ENCODE peak calls at places on chromosomes 5 and 9, in six cellular contexts. X, V, K, B, C and U are unnamed samples.
A peak's percentile ranks its signal among the peaks of the same experiment; 100 is the strongest.

GRCh38 chr9:69579749-69580581 is 92.2 kb downstream of the APBA1 start:
- DNase-seq in V (no peak), X (no peak), C (no peak), K (no peak), B (no peak), U (no peak)

GRCh38 chr5:167573274-167574127 is 717.9 kb upstream of the WWC1 start:
- DNase-seq in C (no peak), V (peak; percentile 50), B (no peak), X (no peak), K (no peak), U (no peak)

GRCh38 chr5:145943674-145944121 is 7.3 kb downstream of the SH3RF2 start:
- DNase-seq in B (no peak), X (no peak), V (peak; percentile 25), K (no peak), C (no peak), U (no peak)

GRCh38 chr5:173012882-173013281 is 29.3 kb downstream of the ATP6V0E1 start:
- DNase-seq in B (no peak), C (peak; percentile 79), X (no peak), V (no peak), K (no peak), U (no peak)

GRCh38 chr5:164360589-164360988 is 855.2 kb downstream of the MAT2B start:
- DNase-seq in K (no peak), B (no peak), C (no peak), V (peak; percentile 63), X (no peak), U (no peak)

GRCh38 chr5:34616665-34617064 is 39.5 kb upstream of the RAI14 start:
- DNase-seq in B (no peak), X (no peak), C (no peak), V (no peak), K (no peak), U (no peak)

GRCh38 chr9:37792122-37792521 is 7.3 kb upstream of the EXOSC3 start:
- DNase-seq in K (no peak), C (no peak), X (no peak), B (no peak), V (no peak), U (no peak)

GRCh38 chr9:95645992-95646391 is 129.2 kb upstream of the PTCH1 start:
- DNase-seq in K (no peak), X (no peak), V (no peak), C (no peak), B (no peak), U (no peak)

GRCh38 chr5:932628-933250 is 40.1 kb downstream of the TRIP13 start:
- DNase-seq in X (no peak), K (no peak), C (no peak), V (peak; percentile 40), B (no peak), U (no peak)

GRCh38 chr5:102801375-102801774 is 46.3 kb downstream of the PAM start:
- DNase-seq in V (no peak), C (no peak), B (no peak), K (no peak), X (peak; percentile 78), U (peak; percentile 11)

GRCh38 chr5:177442066-177442836 is 4.4 kb upstream of the PRR7 start:
- DNase-seq in K (no peak), C (peak; percentile 71), X (no peak), V (no peak), B (no peak), U (no peak)

GRCh38 chr9:91530829-91531228 is 107.2 kb upstream of the NFIL3 start:
- DNase-seq in V (peak; percentile 43), C (no peak), B (no peak), K (no peak), X (no peak), U (no peak)

GRCh38 chr5:139137703-139138102 is 60.5 kb downstream of the SIL1 start:
- DNase-seq in V (peak; percentile 26), X (peak; percentile 17), C (no peak), B (no peak), K (no peak), U (no peak)

GRCh38 chr5:10264569-10264968 is 14.5 kb downstream of the CCT5 start:
- DNase-seq in K (no peak), C (no peak), X (no peak), V (peak; percentile 41), B (no peak), U (no peak)

GRCh38 chr9:71793386-71794105 is 25.2 kb upstream of the CEMIP2 start:
- DNase-seq in B (no peak), K (no peak), X (no peak), V (peak; percentile 50), C (no peak), U (no peak)

GRCh38 chr5:37875051-37875787 is 35.4 kb upstream of the GDNF start:
- DNase-seq in C (no peak), V (peak; percentile 92), K (no peak), B (no peak), X (no peak), U (no peak)

GRCh38 chr9:93673271-93673843 is 97.0 kb downstream of the PHF2 start:
- DNase-seq in X (no peak), B (no peak), C (peak; percentile 73), K (no peak), V (no peak), U (no peak)

GRCh38 chr9:111839387-111839786 is 44.6 kb upstream of the SHOC1 start:
- DNase-seq in C (peak; percentile 79), V (peak; percentile 49), B (no peak), K (no peak), X (no peak), U (no peak)

GRCh38 chr9:76793784-76794431 is 29.7 kb downstream of the PCA3 start:
- DNase-seq in C (no peak), X (no peak), B (no peak), V (no peak), K (no peak), U (no peak)

GRCh38 chr5:1437452-1437851 is 7.8 kb downstream of the SLC6A3 start:
- DNase-seq in V (peak; percentile 26), X (no peak), C (no peak), K (no peak), B (peak; percentile 65), U (peak; percentile 17)

GRCh38 chr5:95808686-95809413 is 13.7 kb downstream of the GLRX start:
- DNase-seq in K (peak; percentile 18), C (peak; percentile 94), B (no peak), V (peak; percentile 52), X (peak; percentile 94), U (peak; percentile 79)

GRCh38 chr5:101429241-101429640 is 526.2 kb upstream of the ST8SIA4 start:
- DNase-seq in C (no peak), V (peak; percentile 62), X (no peak), K (no peak), B (no peak), U (no peak)

GRCh38 chr5:95720094-95720793 is 10.9 kb upstream of the RHOBTB3 start:
- DNase-seq in V (peak; percentile 55), K (no peak), B (no peak), X (no peak), C (no peak), U (no peak)

GRCh38 chr5:109281136-109281690 is 128.6 kb downstream of the PJA2 start:
- DNase-seq in V (no peak), C (no peak), K (no peak), X (no peak), B (no peak), U (no peak)

GRCh38 chr5:177438468-177438867 is 8.1 kb upstream of the PRR7 start:
- DNase-seq in B (no peak), V (no peak), X (no peak), K (no peak), C (no peak), U (no peak)

GRCh38 chr5:74761241-74761640 is 5.7 kb downstream of the GFM2 start:
- DNase-seq in C (no peak), X (no peak), V (peak; percentile 3), B (no peak), K (no peak), U (no peak)

GRCh38 chr9:94675008-94675841 is 35.9 kb upstream of the FBP1 start:
- DNase-seq in B (no peak), C (no peak), K (no peak), X (no peak), V (peak; percentile 48), U (no peak)

GRCh38 chr5:148543727-148544126 is 110.6 kb downstream of the HTR4 start:
- DNase-seq in C (no peak), X (no peak), K (no peak), B (no peak), V (no peak), U (no peak)

GRCh38 chr9:6584881-6585597 is 60.5 kb downstream of the GLDC start:
- DNase-seq in C (no peak), K (no peak), V (peak; percentile 40), X (peak; percentile 57), B (peak; percentile 26), U (no peak)

GRCh38 chr9:127626752-127627493 is 14.8 kb downstream of the STXBP1 start:
- DNase-seq in V (no peak), X (no peak), C (no peak), B (no peak), K (no peak), U (no peak)

GRCh38 chr9:133532937-133533668 is 1.4 kb upstream of the ADAMTSL2 start:
- DNase-seq in V (peak; percentile 29), C (peak; percentile 85), B (peak; percentile 41), X (peak; percentile 69), K (peak; percentile 21), U (peak; percentile 39)

GRCh38 chr9:131240047-131240921 is 36.0 kb downstream of the FAM78A start:
- DNase-seq in K (no peak), B (no peak), X (no peak), C (no peak), V (no peak), U (no peak)
- H3K27ac ChIP-seq in K (no peak overlapping the region), B (no peak overlapping the region), X (no peak overlapping the region), C (no peak overlapping the region), V (no peak overlapping the region), U (no peak overlapping the region)

DNA sequence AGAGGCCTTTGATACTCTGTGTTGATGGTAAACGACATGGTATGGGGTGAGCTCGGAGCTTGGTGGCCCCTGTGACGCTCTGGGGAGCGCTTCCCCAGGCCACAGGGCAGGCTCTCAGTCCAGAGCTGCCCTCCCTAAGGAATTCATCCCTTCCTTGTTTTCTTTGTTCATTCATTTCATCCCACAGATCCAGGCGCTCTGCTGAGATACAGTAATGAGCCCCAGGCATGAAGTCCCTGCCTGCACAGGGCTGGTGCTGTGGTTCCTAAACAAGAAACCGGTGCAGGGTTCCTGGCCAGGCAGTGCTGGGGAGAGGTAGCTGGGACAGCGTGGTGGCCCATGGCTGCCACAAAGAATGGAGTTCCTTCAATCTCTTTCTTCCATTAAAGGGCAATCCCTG is 14.4 kb downstream of the NEK6 start:
- DNase-seq in B (no peak), K (no peak), X (no peak), C (no peak), V (no peak), U (no peak)
- H3K27ac ChIP-seq in B (no peak overlapping the region), K (no peak overlapping the region), X (no peak overlapping the region), C (no peak overlapping the region), V (no peak overlapping the region), U (no peak overlapping the region)

DNA sequence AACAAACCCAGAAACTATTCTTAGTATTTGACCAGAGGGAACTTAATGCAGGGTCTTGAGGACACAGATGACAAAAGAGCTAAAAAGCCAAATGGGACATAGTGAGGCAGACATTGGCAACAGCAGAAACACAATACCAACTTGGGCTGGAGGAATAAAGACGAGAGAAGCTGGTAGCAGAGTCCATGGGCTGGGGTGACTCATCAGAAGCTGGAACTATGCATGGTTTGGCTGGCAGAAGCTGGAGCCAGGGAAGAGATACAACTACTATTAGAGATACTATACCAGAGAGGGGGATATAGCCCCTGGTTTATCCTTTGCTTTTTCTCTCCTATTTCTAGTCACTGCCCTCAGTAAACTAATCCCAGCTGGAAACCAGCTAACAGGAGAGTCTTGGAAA is 29.2 kb upstream of the DPYSL3 start:
- DNase-seq in V (peak; percentile 46), K (no peak), B (no peak), C (no peak), X (no peak), U (no peak)
- H3K27ac ChIP-seq in V (no peak overlapping the region), K (no peak overlapping the region), B (no peak overlapping the region), C (no peak overlapping the region), X (no peak overlapping the region), U (no peak overlapping the region)

GRCh38 chr5:132486318-132487094 is 4.1 kb downstream of the IRF1 start:
- DNase-seq in K (no peak), C (no peak), V (no peak), B (no peak), X (no peak), U (no peak)
- H3K27ac ChIP-seq in K (no peak overlapping the region), C (peak overlapping the region; percentile 100), V (no peak overlapping the region), B (no peak overlapping the region), X (peak overlapping the region; percentile 99), U (peak overlapping the region; percentile 95)